ENCODE peak calls at places on chromosome 10, in five cellular contexts. One of them, this sample, is unnamed.

GRCh38 chr10:119078422-119079179 is 2.0 kb downstream of the EIF3A start:
- DNase-seq in brain microvascular endothelial cell: no peak
- DNase-seq in OCI-LY7: no peak
- DNase-seq in WTC11: no peak
- DNase-seq in HFF-Myc: no peak
- DNase-seq in this sample: no peak

GRCh38 chr10:75696536-75696935 is 265.1 kb downstream of the LRMDA start:
- DNase-seq in brain microvascular endothelial cell: no peak
- DNase-seq in WTC11: no peak
- DNase-seq in OCI-LY7: no peak
- DNase-seq in HFF-Myc: no peak
- DNase-seq in this sample: no peak

GRCh38 chr10:51074238-51075028 is at the start of gene PRKG1:
- DNase-seq in brain microvascular endothelial cell: peak
- DNase-seq in OCI-LY7: no peak
- DNase-seq in HFF-Myc: peak
- DNase-seq in WTC11: peak
- DNase-seq in this sample: peak

GRCh38 chr10:45235823-45236222 is 79.6 kb downstream of the OR13A1 start:
- DNase-seq in HFF-Myc: no peak
- DNase-seq in brain microvascular endothelial cell: peak
- DNase-seq in OCI-LY7: no peak
- DNase-seq in WTC11: no peak
- DNase-seq in this sample: no peak

GRCh38 chr10:68848281-68848680 is 20.9 kb downstream of the STOX1 start:
- DNase-seq in brain microvascular endothelial cell: no peak
- DNase-seq in WTC11: no peak
- DNase-seq in OCI-LY7: no peak
- DNase-seq in HFF-Myc: no peak
- DNase-seq in this sample: no peak

GRCh38 chr10:121235692-121236091 is 362.6 kb downstream of the FGFR2 start:
- DNase-seq in WTC11: no peak
- DNase-seq in brain microvascular endothelial cell: no peak
- DNase-seq in HFF-Myc: no peak
- DNase-seq in OCI-LY7: no peak
- DNase-seq in this sample: no peak

GRCh38 chr10:60114765-60115586 is 208.6 kb upstream of the CCDC6 start:
- DNase-seq in brain microvascular endothelial cell: peak
- DNase-seq in HFF-Myc: peak
- DNase-seq in WTC11: no peak
- DNase-seq in OCI-LY7: peak
- DNase-seq in this sample: peak

GRCh38 chr10:36313142-36313541 is 671.0 kb upstream of the FZD8 start:
- DNase-seq in WTC11: no peak
- DNase-seq in OCI-LY7: no peak
- DNase-seq in HFF-Myc: no peak
- DNase-seq in brain microvascular endothelial cell: no peak
- DNase-seq in this sample: no peak

GRCh38 chr10:25125151-25125550 is 49.6 kb upstream of the GPR158 start:
- DNase-seq in brain microvascular endothelial cell: no peak
- DNase-seq in HFF-Myc: no peak
- DNase-seq in OCI-LY7: no peak
- DNase-seq in WTC11: peak
- DNase-seq in this sample: no peak

GRCh38 chr10:31422634-31423033 is 103.6 kb downstream of the ZEB1 start:
- DNase-seq in brain microvascular endothelial cell: no peak
- DNase-seq in WTC11: no peak
- DNase-seq in HFF-Myc: no peak
- DNase-seq in OCI-LY7: no peak
- DNase-seq in this sample: no peak

GRCh38 chr10:84329094-84329611 is 764 bp downstream of the CCSER2 start:
- DNase-seq in OCI-LY7: peak
- DNase-seq in HFF-Myc: no peak
- DNase-seq in WTC11: no peak
- DNase-seq in brain microvascular endothelial cell: peak
- DNase-seq in this sample: peak

GRCh38 chr10:22087365-22087738 is 83.8 kb upstream of the DNAJC1 start:
- DNase-seq in WTC11: no peak
- DNase-seq in OCI-LY7: no peak
- DNase-seq in HFF-Myc: no peak
- DNase-seq in brain microvascular endothelial cell: no peak
- DNase-seq in this sample: no peak

GRCh38 chr10:27285093-27285492 is 44.5 kb upstream of the ACBD5 start:
- DNase-seq in WTC11: peak
- DNase-seq in brain microvascular endothelial cell: no peak
- DNase-seq in HFF-Myc: no peak
- DNase-seq in OCI-LY7: peak
- DNase-seq in this sample: peak

GRCh38 chr10:109062371-109062770 is 860.9 kb downstream of the XPNPEP1 start:
- DNase-seq in brain microvascular endothelial cell: no peak
- DNase-seq in WTC11: no peak
- DNase-seq in OCI-LY7: peak
- DNase-seq in HFF-Myc: no peak
- DNase-seq in this sample: no peak
- TF ChIP-seq CTCF in brain microvascular endothelial cell: no peak
- TF ChIP-seq CTCF in WTC11: no peak
- TF ChIP-seq CTCF in OCI-LY7: no peak
- TF ChIP-seq CTCF in HFF-Myc: no peak
- TF ChIP-seq CTCF in this sample: no peak

GRCh38 chr10:34615770-34616169 is 199.3 kb downstream of the PARD3 start:
- DNase-seq in WTC11: no peak
- DNase-seq in brain microvascular endothelial cell: no peak
- DNase-seq in OCI-LY7: no peak
- DNase-seq in HFF-Myc: no peak
- DNase-seq in this sample: no peak

GRCh38 chr10:34613491-34613890 is 201.6 kb downstream of the PARD3 start:
- DNase-seq in OCI-LY7: no peak
- DNase-seq in HFF-Myc: no peak
- DNase-seq in brain microvascular endothelial cell: no peak
- DNase-seq in WTC11: no peak
- DNase-seq in this sample: no peak

GRCh38 chr10:34609287-34609940 is 205.7 kb downstream of the PARD3 start:
- DNase-seq in HFF-Myc: no peak
- DNase-seq in OCI-LY7: no peak
- DNase-seq in WTC11: no peak
- DNase-seq in brain microvascular endothelial cell: no peak
- DNase-seq in this sample: no peak

GRCh38 chr10:34612938-34613337 is 202.2 kb downstream of the PARD3 start:
- DNase-seq in OCI-LY7: no peak
- DNase-seq in WTC11: no peak
- DNase-seq in brain microvascular endothelial cell: no peak
- DNase-seq in HFF-Myc: no peak
- DNase-seq in this sample: no peak

DNA sequence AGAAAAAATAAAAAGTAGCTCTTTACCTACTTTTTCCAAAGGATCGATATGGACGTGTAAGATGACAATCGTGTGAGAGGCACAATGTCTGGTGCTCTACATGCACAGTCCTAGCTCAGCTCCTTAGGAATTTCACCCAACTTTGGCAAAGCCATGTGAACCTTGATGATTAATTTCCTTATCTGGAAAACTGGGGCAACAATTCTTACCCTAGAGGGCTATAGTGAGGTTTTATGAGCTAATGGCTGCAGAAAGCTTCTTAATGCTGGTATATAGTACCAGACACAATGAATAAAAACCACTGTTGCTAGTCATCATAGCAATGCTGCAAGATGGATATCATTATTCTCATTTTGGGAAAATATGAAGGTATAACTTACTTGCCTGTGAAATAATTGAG is 202.7 kb downstream of the PARD3 start:
- DNase-seq in HFF-Myc: no peak
- DNase-seq in WTC11: no peak
- DNase-seq in brain microvascular endothelial cell: peak
- DNase-seq in OCI-LY7: no peak
- DNase-seq in this sample: no peak
- TF ChIP-seq CTCF in HFF-Myc: no peak
- TF ChIP-seq CTCF in WTC11: no peak
- TF ChIP-seq CTCF in brain microvascular endothelial cell: no peak
- TF ChIP-seq CTCF in OCI-LY7: no peak
- TF ChIP-seq CTCF in this sample: no peak

GRCh38 chr10:113849140-113849803 is 4.6 kb downstream of the DCLRE1A start:
- DNase-seq in OCI-LY7: no peak
- DNase-seq in brain microvascular endothelial cell: no peak
- DNase-seq in WTC11: no peak
- DNase-seq in HFF-Myc: no peak
- DNase-seq in this sample: no peak
- TF ChIP-seq CTCF in OCI-LY7: no peak
- TF ChIP-seq CTCF in brain microvascular endothelial cell: no peak
- TF ChIP-seq CTCF in WTC11: no peak
- TF ChIP-seq CTCF in HFF-Myc: no peak
- TF ChIP-seq CTCF in this sample: no peak

GRCh38 chr10:21014141-21014540 is 117.0 kb upstream of the NEBL start:
- DNase-seq in brain microvascular endothelial cell: no peak
- DNase-seq in WTC11: no peak
- DNase-seq in HFF-Myc: no peak
- DNase-seq in OCI-LY7: no peak
- DNase-seq in this sample: no peak

GRCh38 chr10:21010615-21011014 is 113.5 kb upstream of the NEBL start:
- DNase-seq in HFF-Myc: no peak
- DNase-seq in OCI-LY7: no peak
- DNase-seq in WTC11: no peak
- DNase-seq in brain microvascular endothelial cell: no peak
- DNase-seq in this sample: no peak

GRCh38 chr10:21020545-21020944 is 123.4 kb upstream of the NEBL start:
- DNase-seq in brain microvascular endothelial cell: no peak
- DNase-seq in OCI-LY7: peak
- DNase-seq in WTC11: peak
- DNase-seq in HFF-Myc: no peak
- DNase-seq in this sample: peak

GRCh38 chr10:21011433-21012018 is 114.4 kb upstream of the NEBL start:
- DNase-seq in WTC11: no peak
- DNase-seq in brain microvascular endothelial cell: no peak
- DNase-seq in HFF-Myc: no peak
- DNase-seq in OCI-LY7: no peak
- DNase-seq in this sample: no peak

GRCh38 chr10:21015838-21016237 is 118.7 kb upstream of the NEBL start:
- DNase-seq in brain microvascular endothelial cell: no peak
- DNase-seq in HFF-Myc: no peak
- DNase-seq in WTC11: peak
- DNase-seq in OCI-LY7: no peak
- DNase-seq in this sample: peak
- TF ChIP-seq CTCF in brain microvascular endothelial cell: peak
- TF ChIP-seq CTCF in HFF-Myc: no peak
- TF ChIP-seq CTCF in WTC11: no peak
- TF ChIP-seq CTCF in OCI-LY7: no peak
- TF ChIP-seq CTCF in this sample: no peak

DNA sequence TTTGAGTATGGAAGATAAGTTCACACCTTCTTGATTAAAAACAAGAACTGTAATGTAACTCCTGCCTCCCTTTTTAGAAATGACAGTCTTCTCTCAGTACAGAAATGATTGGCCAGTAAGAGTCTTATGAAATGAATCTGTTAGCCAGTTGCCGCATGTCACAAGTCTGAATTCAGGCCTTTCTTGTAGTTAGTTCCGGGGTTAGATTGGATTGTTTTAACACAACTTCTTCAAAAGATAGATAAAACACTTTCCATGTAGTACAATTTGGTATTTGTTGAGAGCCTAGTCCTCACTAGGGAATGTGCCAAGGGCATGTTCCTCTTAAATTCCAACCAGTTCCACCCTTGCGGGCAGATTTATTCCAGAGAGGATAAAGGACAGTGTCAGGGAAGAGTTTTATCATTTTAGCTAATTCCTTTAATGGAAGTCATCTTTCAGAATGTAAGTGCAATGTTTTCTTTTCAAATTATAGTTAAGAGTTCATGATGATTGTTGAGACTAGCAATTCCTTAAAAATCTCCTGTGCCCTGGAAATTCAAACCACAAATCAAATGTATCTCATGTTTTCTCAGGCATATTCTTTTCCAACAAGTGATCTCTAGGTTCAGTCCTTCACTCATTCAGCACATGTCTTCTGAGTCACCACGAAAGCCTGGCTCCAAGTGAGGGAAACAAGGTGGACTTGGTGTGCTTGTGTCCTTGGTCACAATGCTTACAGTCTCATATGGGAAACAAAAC is 4.1 kb downstream of the FHIP2A start:
- DNase-seq in WTC11: no peak
- DNase-seq in brain microvascular endothelial cell: peak
- DNase-seq in OCI-LY7: no peak
- DNase-seq in HFF-Myc: peak
- DNase-seq in this sample: peak
- TF ChIP-seq CTCF in WTC11: no peak
- TF ChIP-seq CTCF in brain microvascular endothelial cell: no peak
- TF ChIP-seq CTCF in OCI-LY7: no peak
- TF ChIP-seq CTCF in HFF-Myc: no peak
- TF ChIP-seq CTCF in this sample: no peak

GRCh38 chr10:125726914-125727313 is 7.4 kb downstream of the EDRF1 start:
- DNase-seq in brain microvascular endothelial cell: no peak
- DNase-seq in HFF-Myc: no peak
- DNase-seq in OCI-LY7: no peak
- DNase-seq in WTC11: no peak
- DNase-seq in this sample: no peak

GRCh38 chr10:125719173-125720001 is at the start of gene EDRF1:
- DNase-seq in WTC11: peak
- DNase-seq in HFF-Myc: peak
- DNase-seq in OCI-LY7: peak
- DNase-seq in brain microvascular endothelial cell: peak
- DNase-seq in this sample: peak

GRCh38 chr10:125722811-125723210 is 3.3 kb downstream of the EDRF1 start:
- DNase-seq in brain microvascular endothelial cell: no peak
- DNase-seq in OCI-LY7: no peak
- DNase-seq in HFF-Myc: no peak
- DNase-seq in WTC11: no peak
- DNase-seq in this sample: no peak

GRCh38 chr10:125720002-125720382 is 483 bp downstream of the EDRF1 start:
- DNase-seq in HFF-Myc: no peak
- DNase-seq in WTC11: no peak
- DNase-seq in OCI-LY7: peak
- DNase-seq in brain microvascular endothelial cell: no peak
- DNase-seq in this sample: no peak

GRCh38 chr10:125721035-125721434 is 1.5 kb downstream of the EDRF1 start:
- DNase-seq in brain microvascular endothelial cell: no peak
- DNase-seq in OCI-LY7: peak
- DNase-seq in HFF-Myc: no peak
- DNase-seq in WTC11: no peak
- DNase-seq in this sample: no peak
- TF ChIP-seq CTCF in brain microvascular endothelial cell: no peak
- TF ChIP-seq CTCF in OCI-LY7: no peak
- TF ChIP-seq CTCF in HFF-Myc: no peak
- TF ChIP-seq CTCF in WTC11: no peak
- TF ChIP-seq CTCF in this sample: no peak

This sample was measured in activated CD8-positive, alpha-beta T cell treated with anti-CD3 and anti-CD28 coated beads for 36 hours.